ENCODE peak calls at places on chromosome 15, in nine cellular contexts. C, F, O, L, M, A, K, Y and D are unnamed samples.

GRCh38 chr15:91589360-91589759 is 264.1 kb upstream of the SLCO3A1 start:
- DNase-seq in C (no peak), F (no peak), O (peak; percentile 10), L (peak; percentile 1), M (peak; percentile 25), A (no peak), K (no peak), Y (no peak), D (no peak)

GRCh38 chr15:35308802-35309201 is 223.7 kb upstream of the NANOGP8 start:
- DNase-seq in C (peak; percentile 86), F (no peak), O (no peak), L (no peak), M (no peak), A (no peak), K (no peak), Y (peak; percentile 86), D (no peak)

GRCh38 chr15:90364251-90364650 is 12.2 kb downstream of the ZNF774 start:
- DNase-seq in C (peak; percentile 77), F (no peak), O (no peak), L (no peak), M (no peak), A (no peak), K (no peak), Y (peak; percentile 76), D (no peak)

GRCh38 chr15:36172970-36173369 is 406.5 kb upstream of the CDIN1 start:
- DNase-seq in C (no peak), F (no peak), O (no peak), L (no peak), M (no peak), A (no peak), K (no peak), Y (peak; percentile 35), D (no peak)

GRCh38 chr15:37061996-37062395 is 38.4 kb downstream of the MEIS2 start:
- DNase-seq in C (no peak), F (no peak), O (peak; percentile 30), L (no peak), M (no peak), A (no peak), K (no peak), Y (no peak), D (no peak)

GRCh38 chr15:99029358-99029871 is 21.8 kb upstream of the PGPEP1L start:
- DNase-seq in C (peak; percentile 24), F (no peak), O (no peak), L (no peak), M (no peak), A (no peak), K (no peak), Y (no peak), D (no peak)

GRCh38 chr15:78210349-78210717 is 24.0 kb downstream of the ACSBG1 start:
- DNase-seq in C (no peak), F (no peak), O (peak; percentile 26), L (no peak), M (no peak), A (no peak), K (peak; percentile 38), Y (no peak), D (no peak)

GRCh38 chr15:26772588-26773484 is at the start of gene GABRB3:
- DNase-seq in C (peak; percentile 12), F (no peak), O (peak; percentile 76), L (no peak), M (no peak), A (no peak), K (no peak), Y (peak; percentile 55), D (no peak)

GRCh38 chr15:33111051-33111451 is 83.5 kb downstream of the FMN1 start:
- DNase-seq in C (peak; percentile 26), F (no peak), O (no peak), L (no peak), M (no peak), A (no peak), K (no peak), Y (no peak), D (no peak)

GRCh38 chr15:96693990-96694517 is 363.6 kb downstream of the NR2F2 start:
- DNase-seq in C (no peak), F (peak; percentile 14), O (no peak), L (no peak), M (no peak), A (no peak), K (no peak), Y (no peak), D (no peak)

GRCh38 chr15:50149090-50149489 is 30.1 kb upstream of the ATP8B4 start:
- DNase-seq in C (no peak), F (no peak), O (no peak), L (no peak), M (no peak), A (no peak), K (no peak), Y (no peak), D (no peak)

GRCh38 chr15:63076136-63077005 is 33.8 kb downstream of the TPM1 start:
- DNase-seq in C (no peak), F (peak; percentile 79), O (no peak), L (no peak), M (no peak), A (no peak), K (no peak), Y (no peak), D (no peak)

GRCh38 chr15:71788646-71789579 is 21.4 kb upstream of the NR2E3 start:
- DNase-seq in C (no peak), F (no peak), O (no peak), L (no peak), M (no peak), A (no peak), K (no peak), Y (peak; percentile 21), D (no peak)